ENCODE peak calls at places on chromosomes 7 and 10, in eight cellular contexts. One of them, this sample, is unnamed.

GRCh38 chr7:106347229-106347833 is 62.5 kb upstream of the NAMPT start:
- DNase-seq in neural crest cell: no peak
- DNase-seq in ureter: no peak
- DNase-seq in Calu3: no peak
- DNase-seq in fibroblast of pulmonary artery: no peak
- DNase-seq in NCI-H2029 treated with DMSO at 0.1 percent for 48 hours: no peak
- DNase-seq in left lobe of liver: no peak
- DNase-seq in CMK: no peak
- DNase-seq in this sample: no peak

GRCh38 chr7:69640216-69640615 is 41.9 kb downstream of the AUTS2 start:
- DNase-seq in neural crest cell: no peak
- DNase-seq in ureter: no peak
- DNase-seq in Calu3: no peak
- DNase-seq in fibroblast of pulmonary artery: no peak
- DNase-seq in NCI-H2029 treated with DMSO at 0.1 percent for 48 hours: no peak
- DNase-seq in left lobe of liver: no peak
- DNase-seq in CMK: no peak
- DNase-seq in this sample: no peak

GRCh38 chr10:70223728-70224127 is 9.5 kb downstream of the PPA1 start:
- DNase-seq in neural crest cell: no peak
- DNase-seq in ureter: no peak
- DNase-seq in Calu3: no peak
- DNase-seq in fibroblast of pulmonary artery: peak
- DNase-seq in NCI-H2029 treated with DMSO at 0.1 percent for 48 hours: no peak
- DNase-seq in left lobe of liver: no peak
- DNase-seq in CMK: no peak
- DNase-seq in this sample: no peak

GRCh38 chr7:137760111-137760510 is 86.7 kb downstream of the DGKI start:
- DNase-seq in neural crest cell: no peak
- DNase-seq in ureter: no peak
- DNase-seq in Calu3: no peak
- DNase-seq in fibroblast of pulmonary artery: peak
- DNase-seq in NCI-H2029 treated with DMSO at 0.1 percent for 48 hours: no peak
- DNase-seq in left lobe of liver: no peak
- DNase-seq in CMK: no peak
- DNase-seq in this sample: no peak

GRCh38 chr10:125547010-125547650 is 135.8 kb downstream of the TEX36 start:
- DNase-seq in neural crest cell: no peak
- DNase-seq in ureter: no peak
- DNase-seq in Calu3: no peak
- DNase-seq in fibroblast of pulmonary artery: no peak
- DNase-seq in NCI-H2029 treated with DMSO at 0.1 percent for 48 hours: no peak
- DNase-seq in left lobe of liver: no peak
- DNase-seq in CMK: no peak
- DNase-seq in this sample: no peak

GRCh38 chr7:116810267-116811116 is 51.9 kb upstream of the CAPZA2 start:
- DNase-seq in neural crest cell: no peak
- DNase-seq in ureter: no peak
- DNase-seq in Calu3: no peak
- DNase-seq in fibroblast of pulmonary artery: no peak
- DNase-seq in NCI-H2029 treated with DMSO at 0.1 percent for 48 hours: no peak
- DNase-seq in left lobe of liver: no peak
- DNase-seq in CMK: no peak
- DNase-seq in this sample: no peak

GRCh38 chr10:36425140-36425797 is 700.1 kb upstream of the ANKRD30A start:
- DNase-seq in neural crest cell: no peak
- DNase-seq in ureter: no peak
- DNase-seq in Calu3: no peak
- DNase-seq in fibroblast of pulmonary artery: no peak
- DNase-seq in NCI-H2029 treated with DMSO at 0.1 percent for 48 hours: no peak
- DNase-seq in left lobe of liver: no peak
- DNase-seq in CMK: no peak
- DNase-seq in this sample: no peak

GRCh38 chr10:32938554-32939061 is 19.4 kb downstream of the ITGB1 start:
- DNase-seq in neural crest cell: peak
- DNase-seq in ureter: no peak
- DNase-seq in Calu3: peak
- DNase-seq in fibroblast of pulmonary artery: no peak
- DNase-seq in NCI-H2029 treated with DMSO at 0.1 percent for 48 hours: no peak
- DNase-seq in left lobe of liver: no peak
- DNase-seq in CMK: no peak
- DNase-seq in this sample: peak

GRCh38 chr10:75197066-75197465 is 13.5 kb upstream of the VDAC2 start:
- DNase-seq in neural crest cell: no peak
- DNase-seq in ureter: peak
- DNase-seq in Calu3: no peak
- DNase-seq in fibroblast of pulmonary artery: no peak
- DNase-seq in NCI-H2029 treated with DMSO at 0.1 percent for 48 hours: no peak
- DNase-seq in left lobe of liver: peak
- DNase-seq in CMK: no peak
- DNase-seq in this sample: no peak

GRCh38 chr10:49187950-49188761 is at the start of gene TMEM273:
- DNase-seq in neural crest cell: no peak
- DNase-seq in ureter: peak
- DNase-seq in Calu3: no peak
- DNase-seq in fibroblast of pulmonary artery: no peak
- DNase-seq in NCI-H2029 treated with DMSO at 0.1 percent for 48 hours: no peak
- DNase-seq in left lobe of liver: peak
- DNase-seq in CMK: peak
- DNase-seq in this sample: peak

GRCh38 chr10:120474956-120475355 is 17.9 kb downstream of the PLPP4 start:
- DNase-seq in neural crest cell: no peak
- DNase-seq in ureter: no peak
- DNase-seq in Calu3: no peak
- DNase-seq in fibroblast of pulmonary artery: no peak
- DNase-seq in NCI-H2029 treated with DMSO at 0.1 percent for 48 hours: no peak
- DNase-seq in left lobe of liver: no peak
- DNase-seq in CMK: no peak
- DNase-seq in this sample: no peak

GRCh38 chr7:48042216-48042615 is 6.9 kb downstream of the C7orf57 start:
- DNase-seq in neural crest cell: no peak
- DNase-seq in ureter: no peak
- DNase-seq in Calu3: no peak
- DNase-seq in fibroblast of pulmonary artery: peak
- DNase-seq in NCI-H2029 treated with DMSO at 0.1 percent for 48 hours: no peak
- DNase-seq in left lobe of liver: no peak
- DNase-seq in CMK: no peak
- DNase-seq in this sample: peak

GRCh38 chr10:64365663-64366062 is 844.5 kb downstream of the REEP3 start:
- DNase-seq in neural crest cell: no peak
- DNase-seq in ureter: no peak
- DNase-seq in Calu3: no peak
- DNase-seq in fibroblast of pulmonary artery: no peak
- DNase-seq in NCI-H2029 treated with DMSO at 0.1 percent for 48 hours: no peak
- DNase-seq in left lobe of liver: no peak
- DNase-seq in CMK: no peak
- DNase-seq in this sample: no peak

GRCh38 chr7:102119213-102119651 is 167.4 kb upstream of the SH2B2 start:
- DNase-seq in neural crest cell: no peak
- DNase-seq in ureter: no peak
- DNase-seq in Calu3: no peak
- DNase-seq in fibroblast of pulmonary artery: peak
- DNase-seq in NCI-H2029 treated with DMSO at 0.1 percent for 48 hours: no peak
- DNase-seq in left lobe of liver: no peak
- DNase-seq in CMK: no peak
- DNase-seq in this sample: no peak

GRCh38 chr10:33235271-33235884 is 99.1 kb downstream of the NRP1 start:
- DNase-seq in neural crest cell: no peak
- DNase-seq in ureter: no peak
- DNase-seq in Calu3: no peak
- DNase-seq in fibroblast of pulmonary artery: no peak
- DNase-seq in NCI-H2029 treated with DMSO at 0.1 percent for 48 hours: no peak
- DNase-seq in left lobe of liver: no peak
- DNase-seq in CMK: no peak
- DNase-seq in this sample: no peak

GRCh38 chr10:7857259-7857658 is 39.0 kb downstream of the TAF3 start:
- DNase-seq in neural crest cell: no peak
- DNase-seq in ureter: no peak
- DNase-seq in Calu3: peak
- DNase-seq in fibroblast of pulmonary artery: no peak
- DNase-seq in NCI-H2029 treated with DMSO at 0.1 percent for 48 hours: no peak
- DNase-seq in left lobe of liver: no peak
- DNase-seq in CMK: no peak
- DNase-seq in this sample: peak

GRCh38 chr7:69723663-69724062 is 125.4 kb downstream of the AUTS2 start:
- DNase-seq in neural crest cell: no peak
- DNase-seq in ureter: no peak
- DNase-seq in Calu3: no peak
- DNase-seq in fibroblast of pulmonary artery: no peak
- DNase-seq in NCI-H2029 treated with DMSO at 0.1 percent for 48 hours: no peak
- DNase-seq in left lobe of liver: no peak
- DNase-seq in CMK: no peak
- DNase-seq in this sample: no peak

GRCh38 chr10:33155720-33156638 is 178.5 kb downstream of the NRP1 start:
- DNase-seq in neural crest cell: no peak
- DNase-seq in ureter: peak
- DNase-seq in Calu3: peak
- DNase-seq in fibroblast of pulmonary artery: peak
- DNase-seq in NCI-H2029 treated with DMSO at 0.1 percent for 48 hours: no peak
- DNase-seq in left lobe of liver: peak
- DNase-seq in CMK: no peak
- DNase-seq in this sample: peak

GRCh38 chr7:41637051-41637450 is 65.8 kb downstream of the INHBA start:
- DNase-seq in neural crest cell: no peak
- DNase-seq in ureter: no peak
- DNase-seq in Calu3: no peak
- DNase-seq in fibroblast of pulmonary artery: no peak
- DNase-seq in NCI-H2029 treated with DMSO at 0.1 percent for 48 hours: no peak
- DNase-seq in left lobe of liver: no peak
- DNase-seq in CMK: no peak
- DNase-seq in this sample: no peak

GRCh38 chr7:148037049-148037448 is 553.5 kb upstream of the C7orf33 start:
- DNase-seq in neural crest cell: no peak
- DNase-seq in ureter: no peak
- DNase-seq in Calu3: no peak
- DNase-seq in fibroblast of pulmonary artery: no peak
- DNase-seq in NCI-H2029 treated with DMSO at 0.1 percent for 48 hours: no peak
- DNase-seq in left lobe of liver: no peak
- DNase-seq in CMK: no peak
- DNase-seq in this sample: no peak

GRCh38 chr7:100806276-100806675 is 21.0 kb downstream of the EPHB4 start:
- DNase-seq in neural crest cell: no peak
- DNase-seq in ureter: no peak
- DNase-seq in Calu3: no peak
- DNase-seq in fibroblast of pulmonary artery: no peak
- DNase-seq in NCI-H2029 treated with DMSO at 0.1 percent for 48 hours: no peak
- DNase-seq in left lobe of liver: no peak
- DNase-seq in CMK: no peak
- DNase-seq in this sample: peak

GRCh38 chr10:116630020-116630419 is 9.3 kb downstream of the PNLIPRP2 start:
- DNase-seq in neural crest cell: no peak
- DNase-seq in ureter: no peak
- DNase-seq in Calu3: no peak
- DNase-seq in fibroblast of pulmonary artery: no peak
- DNase-seq in NCI-H2029 treated with DMSO at 0.1 percent for 48 hours: no peak
- DNase-seq in left lobe of liver: no peak
- DNase-seq in CMK: no peak
- DNase-seq in this sample: no peak

GRCh38 chr10:124447741-124448466 is 1.9 kb downstream of the NKX1-2 start:
- DNase-seq in neural crest cell: no peak
- DNase-seq in ureter: no peak
- DNase-seq in Calu3: no peak
- DNase-seq in fibroblast of pulmonary artery: no peak
- DNase-seq in NCI-H2029 treated with DMSO at 0.1 percent for 48 hours: no peak
- DNase-seq in left lobe of liver: no peak
- DNase-seq in CMK: no peak
- DNase-seq in this sample: no peak

GRCh38 chr7:108454317-108454673 is 1.9 kb downstream of the NRCAM start:
- DNase-seq in neural crest cell: no peak
- DNase-seq in ureter: no peak
- DNase-seq in Calu3: no peak
- DNase-seq in fibroblast of pulmonary artery: no peak
- DNase-seq in NCI-H2029 treated with DMSO at 0.1 percent for 48 hours: no peak
- DNase-seq in left lobe of liver: no peak
- DNase-seq in CMK: no peak
- DNase-seq in this sample: no peak

GRCh38 chr7:82810558-82811259 is 352.0 kb downstream of the PCLO start:
- DNase-seq in neural crest cell: peak
- DNase-seq in ureter: no peak
- DNase-seq in Calu3: peak
- DNase-seq in fibroblast of pulmonary artery: peak
- DNase-seq in NCI-H2029 treated with DMSO at 0.1 percent for 48 hours: peak
- DNase-seq in left lobe of liver: no peak
- DNase-seq in CMK: no peak
- DNase-seq in this sample: peak

GRCh38 chr7:2477447-2478386 is 1.5 kb upstream of the GRIFIN start:
- DNase-seq in neural crest cell: peak
- DNase-seq in ureter: no peak
- DNase-seq in Calu3: peak
- DNase-seq in fibroblast of pulmonary artery: peak
- DNase-seq in NCI-H2029 treated with DMSO at 0.1 percent for 48 hours: peak
- DNase-seq in left lobe of liver: peak
- DNase-seq in CMK: peak
- DNase-seq in this sample: peak